ENCODE peak calls at places on chromosomes 13 and 19, in ten cellular contexts. C is IMR-90, Y is K562, H is DND-41, Q is colonic mucosa, E is astrocyte, L is adipocyte, X is GM23248, B is endodermal cell, A is H9. G is an unnamed sample.

GRCh38 chr19:27676334-27676733 is 1536.6 kb downstream of the UQCRFS1 start:
- DNase-seq in Q (no peak), A (no peak), E (no peak), L (no peak), Y (no peak), X (no peak), B (peak), H (no peak), C (no peak), G (no peak)

GRCh38 chr19:45848922-45849321 is 14.0 kb downstream of the SYMPK start:
- DNase-seq in Y (no peak), B (no peak), L (no peak), H (no peak), Q (no peak), C (no peak), X (peak), A (no peak), E (no peak), G (no peak)

GRCh38 chr19:52527954-52528326 is 472 bp downstream of the ZNF808 start:
- DNase-seq in L (peak), Q (no peak), E (no peak), H (peak), X (peak), Y (peak), B (peak), C (no peak), A (peak), G (peak)

GRCh38 chr19:3365447-3366103 is 808 bp upstream of the NFIC start:
- DNase-seq in A (peak), L (peak), H (no peak), Y (peak), B (no peak), E (peak), X (peak), Q (peak), C (peak), G (no peak)

GRCh38 chr19:6127716-6128335 is 7.6 kb upstream of the ACSBG2 start:
- DNase-seq in A (no peak), Y (no peak), E (no peak), Q (no peak), X (peak), B (no peak), H (no peak), L (no peak), C (peak), G (no peak)

GRCh38 chr13:72403396-72404010 is 323.9 kb downstream of the MZT1 start:
- DNase-seq in B (no peak), A (no peak), L (peak), H (no peak), E (peak), X (no peak), C (no peak), Q (no peak), Y (no peak), G (no peak)

GRCh38 chr13:73809561-73809960 is 324.6 kb downstream of the KLF12 start:
- DNase-seq in E (peak), H (no peak), A (no peak), Q (no peak), B (no peak), Y (no peak), L (peak), C (peak), X (peak), G (no peak)

GRCh38 chr13:46622013-46622917 is 69.3 kb downstream of the LRCH1 start:
- DNase-seq in B (no peak), H (no peak), X (no peak), Y (no peak), E (no peak), Q (no peak), A (no peak), L (no peak), C (no peak), G (no peak)

GRCh38 chr13:111994578-111994977 is 72.4 kb upstream of the SOX1 start:
- DNase-seq in L (no peak), A (no peak), Q (no peak), H (no peak), X (no peak), C (no peak), B (no peak), E (no peak), Y (no peak), G (no peak)
- H3K9ac ChIP-seq in L (no peak), A (no peak), Q (no peak), H (no peak), X (no peak), C (no peak), B (no peak), E (no peak), Y (no peak), G (no peak)

DNA sequence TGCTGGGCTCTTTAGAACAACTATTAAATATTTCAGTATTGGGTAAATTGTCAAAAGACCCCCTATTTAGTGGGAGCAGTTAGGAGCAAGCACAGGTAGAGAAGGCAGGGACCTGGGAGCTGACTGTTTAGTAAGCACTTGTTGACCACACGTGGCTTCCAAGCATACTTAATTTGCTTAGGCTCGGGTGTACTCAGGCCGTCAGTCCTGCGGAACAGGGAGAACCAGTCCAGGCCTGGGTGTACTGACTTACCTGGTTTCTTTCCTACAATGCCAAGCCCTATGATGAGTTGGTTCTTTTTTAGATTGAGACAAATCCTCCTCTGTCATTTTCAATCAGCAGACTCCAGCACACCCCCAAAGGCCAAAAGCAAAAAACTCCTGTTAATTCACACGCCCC is 90.0 kb downstream of the WDFY2 start:
- DNase-seq in E (no peak), H (no peak), X (no peak), Q (peak), B (peak), A (no peak), C (no peak), L (no peak), Y (no peak), G (peak)
- H3K9ac ChIP-seq in E (no peak), H (no peak), X (no peak), Q (no peak), B (no peak), A (no peak), C (no peak), L (no peak), Y (no peak), G (no peak)

GRCh38 chr19:10085641-10086031 is 481 bp upstream of the SHFL start:
- DNase-seq in A (no peak), C (no peak), X (no peak), B (no peak), E (no peak), L (no peak), Q (no peak), H (peak), Y (peak), G (no peak)
- H3K9ac ChIP-seq in A (no peak), C (peak), X (peak), B (no peak), E (peak), L (peak), Q (peak), H (peak), Y (peak), G (no peak)

DNA sequence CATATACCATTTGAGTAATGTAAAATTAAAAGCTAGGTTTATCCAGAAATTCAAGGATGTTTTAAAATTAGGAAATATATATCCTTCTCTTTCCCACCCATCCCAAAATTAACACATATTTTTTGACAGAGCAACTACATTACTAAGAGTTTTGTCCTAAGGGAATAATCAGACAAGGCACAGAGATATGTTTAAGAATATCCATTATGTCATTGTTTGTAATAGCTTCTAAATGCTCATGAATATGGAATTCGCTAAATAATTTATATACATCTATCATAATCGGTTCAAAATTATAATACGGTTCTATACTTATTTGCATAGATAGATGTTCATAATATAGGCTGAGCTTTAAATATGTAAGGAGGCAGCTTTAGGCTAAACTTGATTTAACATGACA is 9.8 kb downstream of the UBL3 start:
- DNase-seq in E (no peak), H (no peak), L (no peak), X (peak), B (no peak), Y (no peak), A (no peak), C (no peak), Q (no peak), G (no peak)
- H3K9ac ChIP-seq in E (no peak), H (no peak), L (no peak), X (no peak), B (peak), Y (no peak), A (no peak), C (no peak), Q (no peak), G (no peak)

GRCh38 chr19:56976995-56977906 is 136.7 kb upstream of the PEG3 start:
- DNase-seq in E (no peak), Q (no peak), C (no peak), H (no peak), X (no peak), L (no peak), Y (no peak), A (no peak), B (no peak), G (no peak)
- H3K9ac ChIP-seq in E (no peak), Q (no peak), C (no peak), H (no peak), X (no peak), L (no peak), Y (no peak), A (no peak), B (no peak), G (no peak)

GRCh38 chr13:112720251-112720650 is 30.4 kb downstream of the ATP11A start:
- DNase-seq in B (no peak), A (no peak), C (no peak), Y (no peak), X (no peak), Q (no peak), E (no peak), L (no peak), H (no peak), G (no peak)
- H3K9ac ChIP-seq in B (no peak), A (no peak), C (no peak), Y (no peak), X (no peak), Q (no peak), E (no peak), L (no peak), H (no peak), G (no peak)

G was measured in neural progenitor cell.